ENCODE peak calls at places on chromosome 5, in four cellular contexts. One of them, this sample, is unnamed.

GRCh38 chr5:7396169-7397004 is 449 bp downstream of the ADCY2 start:
- DNase-seq in K562: no peak
- DNase-seq in GM12878: no peak
- DNase-seq in HepG2: no peak
- DNase-seq in this sample: peak

GRCh38 chr5:164317676-164318075 is 812.3 kb downstream of the MAT2B start:
- DNase-seq in GM12878: no peak
- DNase-seq in K562: no peak
- DNase-seq in HepG2: no peak
- DNase-seq in this sample: no peak

GRCh38 chr5:81721049-81721448 is 29.8 kb downstream of the SSBP2 start:
- DNase-seq in HepG2: no peak
- DNase-seq in K562: no peak
- DNase-seq in GM12878: no peak
- DNase-seq in this sample: no peak

GRCh38 chr5:128574041-128574440 is 36.0 kb upstream of the FBN2 start:
- DNase-seq in GM12878: no peak
- DNase-seq in K562: no peak
- DNase-seq in HepG2: no peak
- DNase-seq in this sample: no peak

GRCh38 chr5:77101298-77101697 is 14.2 kb upstream of the ZBED3 start:
- DNase-seq in GM12878: no peak
- DNase-seq in K562: no peak
- DNase-seq in HepG2: no peak
- DNase-seq in this sample: no peak

GRCh38 chr5:62124266-62124665 is 181.7 kb upstream of the KIF2A start:
- DNase-seq in HepG2: no peak
- DNase-seq in GM12878: no peak
- DNase-seq in K562: no peak
- DNase-seq in this sample: peak

GRCh38 chr5:136040746-136041415 is 12.1 kb downstream of the TGFBI start:
- DNase-seq in GM12878: no peak
- DNase-seq in HepG2: no peak
- DNase-seq in K562: no peak
- DNase-seq in this sample: no peak

GRCh38 chr5:135190345-135191083 is 156.5 kb upstream of the PITX1 start:
- DNase-seq in K562: peak
- DNase-seq in GM12878: no peak
- DNase-seq in HepG2: no peak
- DNase-seq in this sample: peak

GRCh38 chr5:170533383-170533782 is 29.6 kb downstream of the KCNIP1 start:
- DNase-seq in HepG2: no peak
- DNase-seq in GM12878: no peak
- DNase-seq in K562: no peak
- DNase-seq in this sample: no peak

GRCh38 chr5:167096816-167097215 is 1194.6 kb upstream of the WWC1 start:
- DNase-seq in HepG2: no peak
- DNase-seq in GM12878: no peak
- DNase-seq in K562: no peak
- DNase-seq in this sample: no peak

GRCh38 chr5:109865636-109866035 is 175.9 kb downstream of the MAN2A1 start:
- DNase-seq in HepG2: peak
- DNase-seq in GM12878: no peak
- DNase-seq in K562: peak
- DNase-seq in this sample: no peak

GRCh38 chr5:88883059-88883565 is at the start of gene MEF2C:
- DNase-seq in HepG2: no peak
- DNase-seq in K562: peak
- DNase-seq in GM12878: no peak
- DNase-seq in this sample: peak

GRCh38 chr5:67963789-67964519 is 251.6 kb upstream of the PIK3R1 start:
- DNase-seq in HepG2: no peak
- DNase-seq in K562: no peak
- DNase-seq in GM12878: no peak
- DNase-seq in this sample: no peak

GRCh38 chr5:144205141-144205551 is 34.5 kb downstream of the KCTD16 start:
- DNase-seq in GM12878: no peak
- DNase-seq in K562: no peak
- DNase-seq in HepG2: no peak
- DNase-seq in this sample: peak

GRCh38 chr5:137751869-137752491 is 2.2 kb downstream of the HNRNPA0 start:
- DNase-seq in K562: peak
- DNase-seq in HepG2: peak
- DNase-seq in GM12878: no peak
- DNase-seq in this sample: no peak

GRCh38 chr5:127887282-127887681 is 184.1 kb downstream of the CCDC192 start:
- DNase-seq in K562: no peak
- DNase-seq in GM12878: no peak
- DNase-seq in HepG2: no peak
- DNase-seq in this sample: no peak

GRCh38 chr5:322942-323879 is 1.7 kb downstream of the AHRR start:
- DNase-seq in HepG2: no peak
- DNase-seq in GM12878: no peak
- DNase-seq in K562: no peak
- DNase-seq in this sample: no peak

GRCh38 chr5:6633469-6634326 is 458 bp downstream of the SRD5A1 start:
- DNase-seq in HepG2: no peak
- DNase-seq in GM12878: no peak
- DNase-seq in K562: peak
- DNase-seq in this sample: peak

GRCh38 chr5:132788990-132789886 is 12.2 kb upstream of the SEPTIN8 start:
- DNase-seq in GM12878: no peak
- DNase-seq in HepG2: no peak
- DNase-seq in K562: peak
- DNase-seq in this sample: no peak

GRCh38 chr5:76082790-76083554 is at the start of gene SV2C:
- DNase-seq in GM12878: no peak
- DNase-seq in K562: no peak
- DNase-seq in HepG2: no peak
- DNase-seq in this sample: peak
- TF ChIP-seq MAX in GM12878: no peak
- TF ChIP-seq MAX in K562: no peak
- TF ChIP-seq MAX in HepG2: no peak
- TF ChIP-seq MAX in this sample: no peak

DNA sequence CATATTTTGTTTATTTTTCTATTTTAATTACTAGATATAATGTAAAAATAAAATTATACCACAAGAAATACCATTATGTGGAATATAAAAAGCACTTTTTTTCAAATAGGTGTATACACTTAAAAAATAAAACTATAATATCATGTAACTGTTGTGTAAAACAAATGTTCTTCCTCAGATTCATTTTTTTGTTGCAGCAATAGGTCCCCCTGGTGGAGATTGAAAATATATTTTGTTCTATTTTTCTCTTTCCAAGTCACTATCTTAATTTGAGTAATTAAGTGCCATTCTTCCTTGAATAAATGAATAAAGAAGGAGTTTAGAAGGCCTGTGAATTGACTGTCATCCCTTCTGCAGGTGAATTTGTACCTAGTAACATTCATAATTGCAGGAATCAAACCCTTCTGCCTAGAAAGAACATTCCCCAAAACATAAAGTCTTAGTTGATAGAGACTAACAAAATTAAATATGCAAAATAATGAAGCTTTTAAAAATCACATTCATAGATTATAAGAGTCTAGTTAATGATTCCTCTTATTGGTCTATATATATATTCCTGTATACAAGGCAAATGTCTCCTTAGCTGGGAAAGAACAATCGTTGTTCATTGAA is 23.4 kb downstream of the CETN3 start:
- DNase-seq in GM12878: no peak
- DNase-seq in HepG2: peak
- DNase-seq in K562: peak
- DNase-seq in this sample: no peak
- TF ChIP-seq ETV6 in GM12878: no peak
- TF ChIP-seq ETV6 in HepG2: no peak
- TF ChIP-seq ETV6 in K562: no peak
- TF ChIP-seq ETV6 in this sample: no peak

GRCh38 chr5:179061025-179061424 is 852 bp downstream of the ZNF354C start:
- DNase-seq in HepG2: no peak
- DNase-seq in K562: no peak
- DNase-seq in GM12878: no peak
- DNase-seq in this sample: no peak

GRCh38 chr5:179060116-179061008 is at the start of gene ZNF354C:
- DNase-seq in HepG2: no peak
- DNase-seq in GM12878: no peak
- DNase-seq in K562: peak
- DNase-seq in this sample: peak

DNA sequence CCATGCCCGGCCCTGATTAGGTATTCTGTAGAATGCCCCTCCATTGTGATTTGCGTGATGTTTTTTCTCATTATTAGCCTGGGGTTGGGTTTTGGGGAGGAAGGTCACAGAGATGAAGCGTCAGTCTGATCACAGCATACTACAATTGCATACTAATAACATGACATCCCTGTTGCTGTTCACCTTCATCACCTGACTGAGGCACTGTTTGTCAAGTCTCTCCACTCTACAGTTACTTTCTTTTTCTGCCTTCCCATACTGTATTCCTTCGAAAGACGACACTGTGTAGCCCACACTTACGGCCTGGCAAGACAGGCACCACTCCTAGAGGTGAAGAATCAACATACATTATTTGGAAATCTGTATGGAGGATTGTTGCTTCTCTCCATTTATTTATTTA is 5.5 kb downstream of the ZNF354C start:
- DNase-seq in GM12878: no peak
- DNase-seq in HepG2: no peak
- DNase-seq in K562: no peak
- DNase-seq in this sample: no peak
- TF ChIP-seq MAX in GM12878: no peak
- TF ChIP-seq MAX in HepG2: no peak
- TF ChIP-seq MAX in K562: no peak
- TF ChIP-seq MAX in this sample: no peak

GRCh38 chr5:169094586-169095409 is 206.1 kb downstream of the SLIT3 start:
- DNase-seq in K562: no peak
- DNase-seq in HepG2: no peak
- DNase-seq in GM12878: no peak
- DNase-seq in this sample: no peak

GRCh38 chr5:169088032-169088726 is 212.8 kb downstream of the SLIT3 start:
- DNase-seq in K562: no peak
- DNase-seq in GM12878: no peak
- DNase-seq in HepG2: no peak
- DNase-seq in this sample: no peak

GRCh38 chr5:169089343-169089742 is 211.6 kb downstream of the SLIT3 start:
- DNase-seq in HepG2: no peak
- DNase-seq in GM12878: no peak
- DNase-seq in K562: no peak
- DNase-seq in this sample: no peak

GRCh38 chr5:169095410-169095772 is 205.5 kb downstream of the SLIT3 start:
- DNase-seq in HepG2: no peak
- DNase-seq in GM12878: no peak
- DNase-seq in K562: no peak
- DNase-seq in this sample: no peak

DNA sequence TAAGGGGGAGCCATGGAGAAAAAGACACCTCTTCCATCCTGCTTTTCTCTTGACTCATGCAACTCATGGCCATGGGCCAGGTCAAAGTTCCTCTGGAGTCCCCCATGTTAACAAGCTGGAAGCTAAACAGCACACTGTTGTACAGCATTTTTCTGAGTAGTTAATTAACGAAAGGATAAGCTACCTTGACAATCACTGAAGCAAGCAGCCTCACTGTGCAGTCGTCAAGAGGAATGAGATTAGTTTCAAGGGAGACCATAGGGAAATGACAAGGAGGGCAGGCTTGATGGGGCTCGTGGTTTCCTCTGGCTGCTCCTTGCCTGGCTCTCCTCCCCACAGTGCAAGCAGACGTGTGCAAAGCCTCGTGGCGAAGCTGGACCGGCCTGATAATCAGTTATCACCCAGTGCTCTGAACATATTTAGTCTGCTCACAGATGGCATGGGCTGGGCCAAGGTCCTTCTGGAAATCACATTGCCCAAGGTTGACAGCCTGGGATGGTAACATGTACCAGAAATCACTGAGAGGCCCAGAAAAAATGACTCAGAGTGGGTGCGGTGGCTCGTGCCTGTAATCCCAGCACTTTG is 209.5 kb downstream of the SLIT3 start:
- DNase-seq in GM12878: no peak
- DNase-seq in HepG2: no peak
- DNase-seq in K562: no peak
- DNase-seq in this sample: no peak
- TF ChIP-seq ETV6 in GM12878: no peak
- TF ChIP-seq ETV6 in HepG2: no peak
- TF ChIP-seq ETV6 in K562: no peak
- TF ChIP-seq ETV6 in this sample: no peak

GRCh38 chr5:3489221-3489620 is 106.4 kb upstream of the IRX1 start:
- DNase-seq in HepG2: no peak
- DNase-seq in K562: no peak
- DNase-seq in GM12878: no peak
- DNase-seq in this sample: no peak
- TF ChIP-seq MAX in HepG2: no peak
- TF ChIP-seq MAX in K562: no peak
- TF ChIP-seq MAX in GM12878: no peak
- TF ChIP-seq MAX in this sample: no peak

GRCh38 chr5:98902733-98903132 is 26.1 kb downstream of the CHD1 start:
- DNase-seq in GM12878: no peak
- DNase-seq in HepG2: no peak
- DNase-seq in K562: no peak
- DNase-seq in this sample: no peak
- TF ChIP-seq ETV6 in GM12878: no peak
- TF ChIP-seq ETV6 in HepG2: no peak
- TF ChIP-seq ETV6 in K562: no peak
- TF ChIP-seq ETV6 in this sample: no peak

DNA sequence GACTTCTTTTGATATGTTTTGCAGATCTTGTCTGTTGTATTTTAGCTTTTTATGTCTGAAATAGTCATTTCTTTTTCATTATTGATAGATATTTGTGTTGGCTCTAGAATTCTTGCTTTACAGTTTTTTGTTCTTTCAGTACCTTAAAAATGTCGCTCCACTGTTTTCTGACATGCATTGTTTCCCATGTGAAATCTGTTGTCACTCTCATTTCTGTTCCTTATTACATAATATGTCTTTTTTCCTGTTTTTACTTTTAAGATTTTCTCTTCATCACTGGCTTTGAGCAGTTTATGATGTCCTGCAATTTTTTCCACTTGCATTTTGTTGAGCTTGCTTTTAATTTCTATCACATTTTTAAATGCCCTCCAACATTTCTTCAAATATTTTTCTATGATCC is 270.4 kb upstream of the TARS1 start:
- DNase-seq in K562: no peak
- DNase-seq in HepG2: no peak
- DNase-seq in GM12878: no peak
- DNase-seq in this sample: no peak
- TF ChIP-seq MAX in K562: no peak
- TF ChIP-seq MAX in HepG2: no peak
- TF ChIP-seq MAX in GM12878: no peak
- TF ChIP-seq MAX in this sample: no peak

GRCh38 chr5:11361768-11362167 is 542.5 kb downstream of the CTNND2 start:
- DNase-seq in GM12878: no peak
- DNase-seq in K562: no peak
- DNase-seq in HepG2: no peak
- DNase-seq in this sample: no peak
- TF ChIP-seq ETV6 in GM12878: no peak
- TF ChIP-seq ETV6 in K562: no peak
- TF ChIP-seq ETV6 in HepG2: no peak
- TF ChIP-seq ETV6 in this sample: no peak